ENCODE peak calls at places on chromosomes 16 and 17, in four cellular contexts. One of them, this sample, is unnamed.

GRCh38 chr17:72529386-72529785 is 408.6 kb downstream of the SOX9 start:
- DNase-seq in H1: no peak
- DNase-seq in K562: no peak
- DNase-seq in GM12878: no peak
- DNase-seq in this sample: no peak

GRCh38 chr17:67386965-67387551 is 10.0 kb downstream of the PITPNC1 start:
- DNase-seq in H1: no peak
- DNase-seq in K562: peak; percentile 62
- DNase-seq in GM12878: no peak
- DNase-seq in this sample: peak; percentile 64

GRCh38 chr17:64773836-64774761 is 112.0 kb upstream of the SMURF2 start:
- DNase-seq in H1: peak; percentile 72
- DNase-seq in K562: peak; percentile 78
- DNase-seq in GM12878: no peak
- DNase-seq in this sample: peak; percentile 95

GRCh38 chr17:20157078-20157360 is 147.9 kb downstream of the SPECC1 start:
- DNase-seq in H1: no peak
- DNase-seq in K562: no peak
- DNase-seq in GM12878: no peak
- DNase-seq in this sample: no peak

GRCh38 chr17:10266477-10266876 is 68.1 kb upstream of the GAS7 start:
- DNase-seq in H1: no peak
- DNase-seq in K562: no peak
- DNase-seq in GM12878: peak; percentile 26
- DNase-seq in this sample: no peak

GRCh38 chr17:14604920-14605599 is 304.2 kb downstream of the HS3ST3B1 start:
- DNase-seq in H1: no peak
- DNase-seq in K562: no peak
- DNase-seq in GM12878: no peak
- DNase-seq in this sample: no peak

GRCh38 chr17:17305282-17305801 is 2.2 kb downstream of the NT5M start:
- DNase-seq in H1: no peak
- DNase-seq in K562: peak; percentile 66
- DNase-seq in GM12878: peak; percentile 50
- DNase-seq in this sample: no peak

GRCh38 chr16:30185141-30185682 is 1.8 kb downstream of the CORO1A start:
- DNase-seq in H1: no peak
- DNase-seq in K562: peak; percentile 9
- DNase-seq in GM12878: no peak
- DNase-seq in this sample: no peak

GRCh38 chr16:10548404-10548803 is 32.0 kb downstream of the EMP2 start:
- DNase-seq in H1: no peak
- DNase-seq in K562: no peak
- DNase-seq in GM12878: no peak
- DNase-seq in this sample: no peak

GRCh38 chr16:31064882-31065461 is 9.1 kb downstream of the ZNF668 start:
- DNase-seq in H1: no peak
- DNase-seq in K562: no peak
- DNase-seq in GM12878: no peak
- DNase-seq in this sample: no peak

GRCh38 chr17:41810659-41811548 is 845 bp downstream of the P3H4 start:
- DNase-seq in H1: no peak
- DNase-seq in K562: no peak
- DNase-seq in GM12878: no peak
- DNase-seq in this sample: no peak

DNA sequence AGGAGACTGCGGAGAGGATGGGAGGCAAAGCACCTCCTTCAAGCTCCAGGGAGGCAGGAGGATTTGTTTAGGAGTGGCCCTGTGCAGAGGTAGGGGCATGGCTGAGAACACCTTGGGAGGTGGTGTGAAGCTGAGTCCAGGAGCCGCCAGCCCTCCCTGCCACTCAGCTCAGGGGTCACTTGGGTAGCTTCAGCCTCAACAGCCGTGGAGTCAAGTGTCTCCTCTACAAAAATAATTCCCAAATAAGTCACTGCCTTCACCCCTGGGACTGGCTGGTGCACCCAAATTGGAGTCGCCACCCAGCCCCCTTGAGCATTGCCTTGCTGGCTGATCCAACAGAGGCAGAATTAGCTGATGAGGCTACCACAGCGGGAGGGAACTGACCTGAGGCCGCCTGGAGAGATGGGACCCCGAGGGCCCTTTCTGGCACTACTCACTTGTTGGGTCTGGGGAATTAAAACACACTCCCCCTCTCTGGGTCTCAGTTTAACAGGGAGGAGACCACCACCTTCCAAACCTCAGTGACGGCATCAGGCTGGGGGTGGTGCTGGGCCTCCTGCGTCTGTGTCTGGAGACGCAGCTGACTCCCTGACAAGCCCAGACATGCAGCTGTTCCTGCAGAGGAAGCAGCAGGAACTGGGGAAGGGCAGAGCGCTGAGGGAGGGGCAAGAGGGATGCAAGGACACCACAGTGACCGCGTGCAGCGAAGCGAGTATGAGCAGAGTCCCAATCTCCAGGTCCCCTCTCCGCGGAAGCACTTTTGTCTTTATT is 87.9 kb upstream of the TOB1 start:
- DNase-seq in H1: no peak
- DNase-seq in K562: peak; percentile 22
- DNase-seq in GM12878: no peak
- DNase-seq in this sample: no peak
- TF ChIP-seq EGR1 in H1: no peak
- TF ChIP-seq EGR1 in K562: no peak
- TF ChIP-seq EGR1 in GM12878: no peak
- TF ChIP-seq EGR1 in this sample: no peak

DNA sequence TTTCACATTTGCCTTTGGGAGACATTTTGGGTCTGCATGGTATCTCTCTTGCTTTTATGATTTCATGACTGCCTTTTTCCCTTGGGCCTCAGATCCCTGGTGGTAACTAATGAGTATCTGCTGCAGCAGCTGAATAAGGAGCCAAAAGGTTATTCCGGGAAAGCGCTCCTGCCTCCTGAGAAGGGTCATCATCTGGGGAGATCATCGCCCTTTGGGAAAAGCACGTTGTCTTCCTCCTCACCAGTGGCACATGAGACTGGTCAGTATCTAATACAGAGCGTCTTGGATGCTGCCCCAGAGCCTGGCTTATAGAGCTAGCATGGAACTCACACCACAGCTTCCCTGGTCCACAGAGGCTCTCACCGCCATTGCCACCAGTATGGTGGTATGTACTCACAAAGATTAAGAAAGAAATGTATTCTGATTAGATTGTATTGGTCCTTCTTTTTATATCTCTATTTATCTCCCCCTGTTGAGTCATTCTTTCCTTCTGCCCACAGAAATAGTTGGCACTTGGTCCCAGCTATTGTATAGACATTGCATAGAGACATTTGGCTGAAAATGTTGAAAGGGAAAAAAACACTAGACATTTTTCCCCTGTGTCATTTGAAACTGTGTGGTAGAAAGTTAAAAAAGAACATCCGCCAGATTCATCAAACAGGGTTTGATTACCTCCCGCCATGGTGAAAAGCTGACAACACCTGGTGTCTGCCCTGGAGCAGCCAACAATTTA is 8.4 kb downstream of the TPPP3 start:
- DNase-seq in H1: no peak
- DNase-seq in K562: no peak
- DNase-seq in GM12878: no peak
- DNase-seq in this sample: no peak
- H3K27ac ChIP-seq in H1: no peak overlapping the region
- H3K27ac ChIP-seq in K562: no peak overlapping the region
- H3K27ac ChIP-seq in GM12878: no peak overlapping the region
- H3K27ac ChIP-seq in this sample: no peak overlapping the region

DNA sequence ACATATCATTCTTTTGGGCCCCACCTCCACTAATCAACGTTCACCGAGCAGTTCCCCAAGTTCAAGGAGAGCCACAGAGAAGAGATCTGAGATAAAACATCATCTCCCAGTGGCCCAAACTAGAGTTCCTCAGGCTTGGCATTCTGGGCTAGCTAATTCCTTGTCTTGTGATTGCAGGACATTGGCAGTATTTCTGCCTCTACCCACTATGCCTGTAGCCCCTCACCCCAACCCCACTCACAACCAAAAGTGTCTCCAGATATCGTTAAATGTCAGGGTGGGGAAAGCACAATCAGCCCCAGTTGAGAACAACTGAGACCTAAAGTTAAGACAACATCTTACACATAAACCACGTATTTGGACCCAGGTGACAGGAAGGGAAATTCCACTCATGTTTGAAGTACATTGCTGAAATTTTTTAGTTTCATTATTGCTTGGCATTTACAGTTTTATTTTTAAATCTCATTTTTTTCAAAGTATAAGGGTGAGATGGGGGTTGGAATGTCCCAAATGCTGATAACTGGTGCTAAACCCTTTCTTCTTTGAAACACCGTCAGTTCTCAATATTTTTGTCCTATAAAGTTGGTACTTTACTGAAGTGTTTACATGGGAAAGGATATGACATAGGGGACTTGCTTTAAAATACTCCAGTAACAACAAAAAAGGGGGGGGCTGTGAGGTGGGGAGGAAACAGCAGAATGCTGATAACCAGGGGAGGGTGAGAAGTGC is 13.6 kb downstream of the ZC3H7A start:
- DNase-seq in H1: no peak
- DNase-seq in K562: peak; percentile 58
- DNase-seq in GM12878: peak; percentile 89
- DNase-seq in this sample: no peak
- H2AFZ ChIP-seq in H1: no peak overlapping the region
- H2AFZ ChIP-seq in K562: no peak overlapping the region
- H2AFZ ChIP-seq in GM12878: no peak overlapping the region
- H2AFZ ChIP-seq in this sample: no peak overlapping the region

DNA sequence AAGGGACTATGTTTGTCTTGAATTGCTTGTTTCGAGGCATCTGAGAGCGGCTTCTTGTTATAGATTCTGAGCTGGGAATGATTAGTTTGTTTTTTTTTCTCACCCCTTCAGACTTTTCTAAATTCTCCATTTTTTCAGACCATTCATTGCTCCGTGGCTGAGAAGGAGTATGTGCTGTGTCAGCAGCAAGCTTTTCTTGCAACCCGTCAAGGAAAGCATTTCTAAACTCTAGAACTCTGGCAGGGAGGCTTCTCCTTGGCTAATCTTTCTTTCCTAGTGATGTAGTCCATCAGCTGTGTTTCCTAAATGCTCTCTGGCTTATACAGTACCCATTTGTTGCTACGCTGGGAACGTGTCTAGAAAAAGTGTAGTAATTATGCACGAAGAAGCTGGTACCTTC is 133.5 kb downstream of the FTO start:
- DNase-seq in H1: no peak
- DNase-seq in K562: no peak
- DNase-seq in GM12878: no peak
- DNase-seq in this sample: no peak
- TF ChIP-seq EGR1 in H1: no peak
- TF ChIP-seq EGR1 in K562: no peak
- TF ChIP-seq EGR1 in GM12878: no peak
- TF ChIP-seq EGR1 in this sample: no peak

GRCh38 chr17:70375813-70376448 is 206.6 kb downstream of the KCNJ2 start:
- DNase-seq in H1: no peak
- DNase-seq in K562: no peak
- DNase-seq in GM12878: no peak
- DNase-seq in this sample: no peak
- H3K27ac ChIP-seq in H1: no peak overlapping the region
- H3K27ac ChIP-seq in K562: no peak overlapping the region
- H3K27ac ChIP-seq in GM12878: no peak overlapping the region
- H3K27ac ChIP-seq in this sample: no peak overlapping the region

GRCh38 chr16:84937196-84937935 is 74.0 kb downstream of the ZDHHC7 start:
- DNase-seq in H1: no peak
- DNase-seq in K562: no peak
- DNase-seq in GM12878: no peak
- DNase-seq in this sample: no peak

GRCh38 chr16:84932691-84933090 is 78.6 kb downstream of the ZDHHC7 start:
- DNase-seq in H1: no peak
- DNase-seq in K562: no peak
- DNase-seq in GM12878: no peak
- DNase-seq in this sample: no peak

GRCh38 chr16:84931107-84931494 is 80.2 kb downstream of the ZDHHC7 start:
- DNase-seq in H1: no peak
- DNase-seq in K562: no peak
- DNase-seq in GM12878: no peak
- DNase-seq in this sample: no peak

GRCh38 chr16:84931506-84931905 is 79.8 kb downstream of the ZDHHC7 start:
- DNase-seq in H1: no peak
- DNase-seq in K562: no peak
- DNase-seq in GM12878: no peak
- DNase-seq in this sample: no peak

DNA sequence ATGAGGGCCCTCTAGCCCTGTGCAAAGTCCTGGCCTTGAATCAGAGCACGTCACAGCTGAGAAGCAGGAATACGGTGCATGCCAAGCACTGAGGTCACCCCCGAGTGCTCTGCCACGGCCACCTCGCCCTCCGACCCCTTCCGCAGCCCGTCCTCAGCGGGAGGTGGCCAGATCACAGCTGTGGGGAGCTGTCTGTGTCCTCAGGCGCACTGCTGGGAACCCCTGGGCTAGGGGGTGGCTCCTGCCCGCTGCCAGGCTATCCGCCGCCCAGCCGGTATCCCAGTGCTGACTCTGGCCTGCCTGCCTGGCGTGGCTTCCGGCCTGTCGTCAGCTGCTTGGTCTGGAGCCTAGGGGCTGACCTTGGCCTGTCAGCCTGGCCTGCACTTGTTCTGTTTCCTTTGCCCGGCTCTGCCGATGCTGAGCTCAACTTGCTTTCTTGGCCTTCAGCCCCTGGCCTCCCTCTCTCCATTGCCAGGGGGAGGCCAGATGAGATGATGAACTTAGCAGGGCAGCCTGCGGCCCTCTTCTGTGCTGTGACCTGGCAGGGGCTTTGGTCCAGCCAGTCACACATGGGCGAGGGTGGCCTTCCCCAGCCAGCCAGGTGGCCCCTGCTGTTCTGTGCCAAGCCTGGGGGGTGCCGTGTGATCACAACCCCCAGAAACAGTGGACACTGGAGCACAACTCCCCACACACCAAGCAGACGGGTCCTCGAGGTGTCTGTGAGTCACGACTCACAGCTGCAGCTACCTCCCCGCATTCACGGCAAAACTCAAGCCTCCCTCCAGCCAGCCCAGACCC is 77.4 kb downstream of the ZDHHC7 start:
- DNase-seq in H1: no peak
- DNase-seq in K562: no peak
- DNase-seq in GM12878: no peak
- DNase-seq in this sample: no peak
- H2AFZ ChIP-seq in H1: no peak overlapping the region
- H2AFZ ChIP-seq in K562: no peak overlapping the region
- H2AFZ ChIP-seq in GM12878: no peak overlapping the region
- H2AFZ ChIP-seq in this sample: no peak overlapping the region